ENCODE peak calls at places on chromosome 2, in seven cellular contexts. U is Peyer's patch, A is Panc1, N is stomach, I is HCT116, O is colonic mucosa, Q is neuronal stem cell. F is an unnamed sample. For H3K4me1, the result is how much of the 10 kb centered on the place peaks cover.

GRCh38 chr2:113840463-113840975 is 49.4 kb upstream of the ACTR3 start:
- DNase-seq in A (no peak), Q (no peak), U (no peak), N (no peak), I (no peak), O (no peak), F (no peak)

GRCh38 chr2:127759931-127760330 is 51.0 kb downstream of the WDR33 start:
- DNase-seq in A (no peak), Q (no peak), N (no peak), I (no peak), U (no peak), O (no peak), F (no peak)

GRCh38 chr2:190121971-190122370 is 59.4 kb upstream of the MSTN start:
- DNase-seq in I (peak), U (no peak), N (no peak), O (no peak), A (peak), Q (no peak), F (no peak)

GRCh38 chr2:8544168-8544785 is 137.6 kb upstream of the ID2 start:
- DNase-seq in A (no peak), O (no peak), Q (no peak), U (no peak), I (no peak), N (no peak), F (no peak)

GRCh38 chr2:40546792-40547191 is 94.9 kb upstream of the SLC8A1 start:
- DNase-seq in I (no peak), N (no peak), A (no peak), U (no peak), O (no peak), Q (no peak), F (no peak)

GRCh38 chr2:85737481-85737880 is 16.3 kb upstream of the ATOH8 start:
- DNase-seq in I (no peak), N (peak), A (no peak), U (peak), O (peak), Q (no peak), F (peak)

GRCh38 chr2:179440642-179441251 is 176.1 kb upstream of the SESTD1 start:
- DNase-seq in N (no peak), A (no peak), I (peak), O (no peak), Q (no peak), U (no peak), F (no peak)

GRCh38 chr2:119367472-119368099 is 809 bp downstream of the DBI start:
- DNase-seq in I (no peak), N (peak), Q (peak), O (peak), A (no peak), U (peak), F (peak)

GRCh38 chr2:162327134-162327769 is 8.8 kb upstream of the IFIH1 start:
- DNase-seq in Q (no peak), I (no peak), O (no peak), U (no peak), N (no peak), A (no peak), F (no peak)

GRCh38 chr2:1219901-1220691 is 193.2 kb upstream of the TPO start:
- DNase-seq in A (no peak), O (no peak), N (no peak), U (no peak), Q (no peak), I (no peak), F (no peak)

GRCh38 chr2:10028988-10029874 is 14.1 kb upstream of the KLF11 start:
- DNase-seq in N (no peak), O (peak), I (no peak), A (no peak), U (peak), Q (no peak), F (no peak)

GRCh38 chr2:36277876-36278523 is 77.6 kb upstream of the CRIM1 start:
- DNase-seq in A (no peak), N (no peak), I (no peak), U (no peak), Q (no peak), O (no peak), F (no peak)

GRCh38 chr2:25381502-25381901 is 39.8 kb upstream of the DNMT3A start:
- DNase-seq in I (no peak), O (no peak), A (no peak), Q (no peak), N (no peak), U (peak), F (no peak)

GRCh38 chr2:121104721-121105141 is 180.3 kb downstream of the TFCP2L1 start:
- DNase-seq in U (no peak), I (no peak), Q (peak), O (no peak), A (no peak), N (no peak), F (no peak)

GRCh38 chr2:231617059-231617926 is 24.6 kb downstream of the TEX44 start:
- DNase-seq in I (no peak), Q (no peak), O (peak), A (no peak), U (no peak), N (no peak), F (no peak)
- H3K4me1 ChIP-seq in I (half or more), Q (under half), O (under half), A (half or more), U (under half), N (under half), F (under half)

DNA sequence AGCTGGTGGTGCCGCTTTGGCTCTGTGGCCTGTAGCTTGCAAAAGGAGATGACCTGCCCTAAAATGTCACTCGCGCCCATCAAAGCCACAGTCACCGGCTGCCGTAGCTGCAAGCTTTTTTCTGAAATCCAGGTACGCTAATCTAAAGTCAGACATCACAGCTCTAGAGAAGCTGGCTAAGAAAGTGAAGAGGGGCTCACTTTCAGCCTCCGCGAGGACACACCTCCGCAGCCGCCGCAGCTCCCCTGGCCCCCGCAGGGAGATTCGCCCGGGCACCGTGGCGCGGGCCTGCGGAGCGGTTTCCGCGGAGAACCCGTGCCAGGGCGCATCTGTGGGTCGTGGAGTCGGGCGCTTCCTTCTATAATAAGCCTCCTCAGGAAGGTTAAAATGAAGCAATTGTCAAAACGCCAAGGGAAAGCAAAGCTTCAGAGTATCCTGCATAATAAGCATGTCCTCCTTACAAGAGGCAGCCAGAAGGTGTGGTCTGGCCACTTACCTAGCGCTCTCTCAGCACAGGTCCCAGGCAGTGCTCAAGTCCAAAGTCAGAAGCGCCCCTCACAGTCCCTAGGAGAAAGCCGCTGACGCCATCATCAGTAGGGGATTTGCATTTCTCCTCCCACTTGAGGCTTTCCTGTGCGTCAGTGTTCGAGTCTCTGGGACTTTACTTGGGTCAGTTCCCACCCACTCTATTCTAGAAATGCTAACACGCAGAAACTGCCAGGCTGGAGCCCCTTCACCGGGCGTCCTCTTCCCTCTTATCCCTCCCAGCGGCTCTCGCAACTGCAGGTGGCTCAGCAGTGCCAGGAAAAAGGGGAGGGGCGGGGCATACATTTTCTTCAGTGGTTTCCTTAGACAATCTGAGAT is at the start of gene STAT4:
- DNase-seq in N (peak), A (no peak), Q (no peak), U (peak), O (peak), I (peak), F (peak)
- H3K4me3 ChIP-seq in N (peak), A (peak), Q (peak), U (peak), O (peak), I (peak), F (peak)

GRCh38 chr2:173161040-173161439 is 85.4 kb downstream of the MAP3K20 start:
- DNase-seq in I (no peak), Q (no peak), A (no peak), O (no peak), U (no peak), N (no peak), F (no peak)
- H3K4me1 ChIP-seq in I (under half), Q (under half), A (half or more), O (under half), U (under half), N (under half), F (under half)

DNA sequence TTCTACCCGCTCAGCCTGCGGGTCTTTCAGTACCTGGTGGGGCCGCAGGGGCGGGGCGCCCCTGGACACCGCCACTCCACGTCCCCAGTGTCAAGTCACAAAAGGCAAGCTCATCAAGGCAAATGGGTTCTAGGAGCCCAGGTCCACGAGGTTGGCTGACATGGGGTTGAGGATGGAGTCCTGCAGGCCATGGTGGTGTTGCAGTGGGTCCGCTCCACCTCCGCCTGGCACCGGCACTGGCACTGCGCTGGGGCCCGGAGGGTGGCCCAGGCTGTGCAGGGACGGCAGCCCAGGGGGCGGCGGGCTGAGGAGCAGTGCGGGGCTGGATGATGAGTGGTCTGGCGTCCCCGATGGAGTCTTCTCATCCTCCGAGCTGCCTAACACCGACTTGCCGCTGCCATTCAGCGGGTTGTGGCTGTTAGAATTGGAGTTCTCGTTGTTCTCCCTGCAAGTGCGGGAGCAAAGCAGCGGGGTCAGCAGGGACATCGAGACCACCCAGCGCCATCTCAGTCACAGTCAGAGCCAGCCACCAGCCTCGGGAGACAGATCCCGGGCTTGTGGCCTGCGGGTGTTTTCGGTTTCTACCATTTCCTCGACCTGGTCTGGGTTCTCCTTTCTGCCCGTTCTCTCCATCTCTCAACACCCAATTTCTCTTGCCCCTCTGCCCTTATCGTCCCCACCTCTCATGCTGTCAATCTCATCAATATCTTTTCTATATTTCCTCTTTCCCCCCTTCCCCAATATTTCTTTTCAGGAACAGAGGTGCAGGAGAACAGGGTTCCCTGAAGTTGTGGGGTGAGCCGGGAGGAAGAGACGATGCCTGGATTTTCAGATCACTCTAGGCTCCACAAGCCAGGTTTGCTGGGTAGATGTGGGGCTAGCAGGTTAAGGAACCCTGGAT is 3.0 kb downstream of the SIX2 start:
- DNase-seq in O (no peak), N (no peak), U (no peak), Q (no peak), I (no peak), A (no peak), F (no peak)
- H3K4me3 ChIP-seq in O (no peak), N (peak), U (no peak), Q (no peak), I (no peak), A (no peak), F (no peak)

GRCh38 chr2:28400434-28400833 is 7.8 kb downstream of the FOSL2 start:
- DNase-seq in Q (no peak), O (no peak), A (no peak), U (no peak), I (no peak), N (no peak), F (no peak)
- H3K4me1 ChIP-seq in Q (under half), O (under half), A (under half), U (under half), I (under half), N (half or more), F (half or more)

GRCh38 chr2:237645261-237645660 is 17.9 kb downstream of the LRRFIP1 start:
- DNase-seq in O (no peak), N (no peak), Q (no peak), U (no peak), A (no peak), I (no peak), F (no peak)

GRCh38 chr2:237643582-237643981 is 16.2 kb downstream of the LRRFIP1 start:
- DNase-seq in Q (no peak), I (no peak), O (no peak), N (no peak), U (peak), A (no peak), F (no peak)

GRCh38 chr2:237642030-237642700 is 14.8 kb downstream of the LRRFIP1 start:
- DNase-seq in A (no peak), O (no peak), U (no peak), N (no peak), Q (no peak), I (no peak), F (no peak)

GRCh38 chr2:237643066-237643465 is 15.7 kb downstream of the LRRFIP1 start:
- DNase-seq in A (no peak), O (no peak), N (no peak), Q (no peak), U (peak), I (no peak), F (no peak)

GRCh38 chr2:237644059-237644703 is 16.8 kb downstream of the LRRFIP1 start:
- DNase-seq in Q (no peak), I (no peak), O (no peak), A (no peak), U (no peak), N (no peak), F (no peak)
- H3K4me3 ChIP-seq in Q (no peak), I (no peak), O (no peak), A (no peak), U (no peak), N (no peak), F (no peak)

DNA sequence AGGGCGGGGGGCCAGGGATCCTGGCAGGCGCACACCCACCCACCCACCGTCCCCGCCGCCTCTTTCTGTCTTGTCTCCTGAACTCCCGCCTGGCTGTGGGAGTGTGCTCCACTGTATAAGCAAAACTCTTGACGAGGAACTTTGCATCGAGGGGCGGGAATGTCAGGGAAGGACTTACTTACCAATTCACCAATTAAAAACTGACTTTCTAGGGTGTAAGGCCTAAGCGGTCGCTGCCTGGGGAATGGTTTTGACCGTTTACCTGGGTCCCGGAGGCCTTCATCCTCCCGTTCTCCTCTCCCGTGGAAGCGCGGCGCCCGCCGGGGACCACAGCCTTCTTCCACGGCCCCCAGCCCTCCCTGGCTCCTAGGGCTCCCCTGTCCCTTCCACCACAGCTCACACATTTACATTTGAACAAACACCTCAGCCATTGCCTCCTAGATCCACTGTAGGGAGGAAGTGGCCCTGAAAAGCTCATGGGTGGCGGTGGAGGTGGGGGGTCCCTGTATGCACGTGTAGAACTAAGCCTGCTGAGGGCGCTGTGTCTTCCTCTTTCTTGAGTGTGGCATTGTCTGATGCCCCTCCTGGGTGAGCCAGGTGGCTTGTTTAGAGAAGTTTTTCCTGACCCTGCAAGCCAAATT is 8.9 kb downstream of the ASIC4 start:
- DNase-seq in U (no peak), O (no peak), A (no peak), I (no peak), N (no peak), Q (no peak), F (no peak)
- H3K4me1 ChIP-seq in U (under half), O (under half), A (under half), I (under half), N (under half), Q (under half), F (under half)

DNA sequence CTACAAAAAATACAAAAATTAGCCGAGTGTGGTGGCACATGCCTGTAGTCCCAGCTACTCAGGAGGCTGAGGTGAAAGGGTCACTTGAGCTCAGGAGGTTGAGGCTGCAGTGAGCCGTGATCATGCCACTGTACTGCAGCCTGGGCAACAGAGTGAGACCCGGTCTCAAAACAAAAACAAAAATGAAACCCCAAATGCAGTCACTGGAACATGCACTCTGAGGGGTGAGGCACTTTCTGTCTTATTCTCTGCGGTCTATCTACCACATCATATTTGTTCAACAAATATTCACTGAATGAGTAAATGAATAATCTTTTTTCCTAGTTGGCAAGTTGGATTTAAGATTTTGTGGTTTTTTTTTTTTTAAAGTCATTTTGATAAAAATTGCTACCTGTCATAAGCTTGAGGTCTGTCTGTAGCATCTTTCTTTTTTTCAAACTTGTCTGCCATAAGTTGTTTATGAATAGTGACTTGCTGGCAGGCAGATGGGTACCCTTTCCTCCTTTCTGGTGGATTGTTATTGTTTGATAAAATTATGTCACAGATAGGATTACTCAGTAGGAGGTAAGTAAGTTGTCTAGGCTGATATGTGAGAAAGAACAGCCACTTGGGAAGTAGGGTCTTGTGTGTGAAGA is 11.8 kb downstream of the CHRNA1 start:
- DNase-seq in U (peak), O (no peak), N (no peak), A (no peak), Q (no peak), I (no peak), F (no peak)
- H3K4me3 ChIP-seq in U (no peak), O (no peak), N (no peak), A (no peak), Q (no peak), I (no peak), F (no peak)

GRCh38 chr2:100886054-100886453 is 66.1 kb downstream of the NPAS2 start:
- DNase-seq in A (no peak), O (no peak), U (no peak), Q (no peak), I (no peak), N (no peak), F (no peak)

GRCh38 chr2:100889286-100889685 is 69.3 kb downstream of the NPAS2 start:
- DNase-seq in I (no peak), A (no peak), O (no peak), U (no peak), Q (no peak), N (no peak), F (no peak)

GRCh38 chr2:100888602-100889001 is 68.7 kb downstream of the NPAS2 start:
- DNase-seq in Q (no peak), I (no peak), N (no peak), U (no peak), A (no peak), O (no peak), F (no peak)

GRCh38 chr2:100887039-100887578 is 67.2 kb downstream of the NPAS2 start:
- DNase-seq in O (no peak), Q (no peak), A (no peak), U (no peak), I (no peak), N (no peak), F (no peak)

GRCh38 chr2:100887713-100888112 is 67.8 kb downstream of the NPAS2 start:
- DNase-seq in U (no peak), N (peak), O (no peak), Q (no peak), A (no peak), I (no peak), F (peak)
- H3K4me1 ChIP-seq in U (under half), N (half or more), O (under half), Q (under half), A (under half), I (under half), F (half or more)

DNA sequence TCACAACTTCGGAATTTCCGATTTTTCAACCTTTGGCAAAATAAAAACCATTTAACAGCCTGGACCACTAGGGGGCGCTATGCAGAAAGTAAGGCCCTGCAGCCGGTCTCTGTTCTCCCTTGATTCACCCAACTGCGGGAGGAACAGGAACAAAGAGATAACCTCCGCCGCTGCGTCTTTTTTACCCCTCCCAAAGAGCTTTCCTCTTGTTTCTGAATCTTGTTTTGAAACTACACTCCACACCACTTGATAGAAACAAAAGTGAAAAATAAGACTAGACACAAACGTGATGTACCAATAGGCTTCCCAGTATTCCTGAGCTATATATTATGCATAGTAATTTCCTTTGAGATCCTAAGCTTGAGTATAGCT is 231.2 kb downstream of the MYO3B start:
- DNase-seq in A (no peak), Q (peak), U (peak), I (peak), O (peak), N (peak), F (peak)
- H3K4me3 ChIP-seq in A (no peak), Q (no peak), U (no peak), I (peak), O (no peak), N (no peak), F (no peak)

F was measured in body of pancreas.